ENCODE peak calls at places on chromosomes 1 and 21, in seven cellular contexts. X is trophoblast cell, L is IMR-90, N is neuronal stem cell, E is mesendoderm, C is H1, M is mesenchymal stem cell. P is an unnamed sample. For H3K4me1, the result is how much of the 10 kb centered on the place peaks cover.

GRCh38 chr1:184865831-184866230 is 108.5 kb downstream of the NIBAN1 start:
- DNase-seq in C (no peak), E (no peak), L (no peak), M (no peak), X (no peak), N (no peak), P (no peak)

GRCh38 chr1:12453400-12454343 is 164.3 kb downstream of the DHRS3 start:
- DNase-seq in X (peak), E (peak), L (no peak), N (no peak), C (no peak), M (no peak), P (no peak)

GRCh38 chr1:193301746-193302145 is 115.3 kb upstream of the B3GALT2 start:
- DNase-seq in M (no peak), L (no peak), C (no peak), N (no peak), X (no peak), E (no peak), P (no peak)

GRCh38 chr1:110726755-110727154 is 52.0 kb upstream of the KCNA3 start:
- DNase-seq in C (no peak), N (no peak), L (no peak), X (no peak), M (no peak), E (no peak), P (no peak)

GRCh38 chr21:31553461-31553860 is 106.0 kb upstream of the SOD1 start:
- DNase-seq in M (no peak), C (no peak), X (peak), E (no peak), N (no peak), L (no peak), P (no peak)

GRCh38 chr1:229674042-229674441 is 48.0 kb downstream of the URB2 start:
- DNase-seq in M (no peak), E (peak), C (no peak), X (no peak), N (no peak), L (no peak), P (no peak)

GRCh38 chr1:245797592-245798366 is 643.0 kb downstream of the KIF26B start:
- DNase-seq in C (no peak), L (no peak), N (peak), E (peak), X (peak), M (no peak), P (peak)

GRCh38 chr1:61839702-61840101 is 97.4 kb downstream of the PATJ start:
- DNase-seq in C (no peak), X (peak), N (no peak), E (no peak), L (peak), M (peak), P (no peak)

GRCh38 chr21:16116798-16117197 is 387.0 kb downstream of the USP25 start:
- DNase-seq in N (no peak), C (no peak), L (peak), M (no peak), X (peak), E (no peak), P (no peak)

GRCh38 chr1:218164930-218165686 is 120.0 kb upstream of the RRP15 start:
- DNase-seq in L (no peak), X (no peak), M (peak), C (peak), N (peak), E (peak), P (peak)

GRCh38 chr1:179591592-179592580 is at the start of gene TDRD5:
- DNase-seq in L (no peak), C (no peak), M (no peak), E (peak), N (no peak), X (peak), P (peak)

GRCh38 chr1:157774412-157774811 is 2.5 kb downstream of the FCRL2 start:
- DNase-seq in C (no peak), N (no peak), X (no peak), E (no peak), M (no peak), L (no peak), P (no peak)

GRCh38 chr1:169494343-169494742 is 8.6 kb upstream of the SLC19A2 start:
- DNase-seq in M (no peak), L (no peak), X (no peak), C (no peak), E (no peak), N (no peak), P (no peak)

GRCh38 chr1:156498447-156499193 is 2.0 kb downstream of the MEF2D start:
- DNase-seq in M (peak), N (no peak), L (peak), X (no peak), C (no peak), E (peak), P (no peak)

GRCh38 chr1:231039161-231040018 is 664 bp downstream of the FAM89A start:
- DNase-seq in E (peak), M (peak), X (peak), L (peak), N (peak), C (no peak), P (peak)

GRCh38 chr1:223210786-223211115 is 67.7 kb upstream of the TLR5 start:
- DNase-seq in X (no peak), M (no peak), L (no peak), C (no peak), E (no peak), N (no peak), P (no peak)

GRCh38 chr1:41394918-41395598 is 33.8 kb downstream of the FOXO6 start:
- DNase-seq in E (peak), C (peak), N (peak), X (no peak), M (peak), L (no peak), P (peak)

GRCh38 chr1:203216274-203217138 is 13.0 kb downstream of the CHIT1 start:
- DNase-seq in E (peak), L (peak), M (peak), N (peak), X (peak), C (peak), P (peak)

GRCh38 chr1:153626929-153627796 is at the start of gene S100A13:
- DNase-seq in E (peak), L (peak), N (peak), C (peak), M (peak), X (peak), P (peak)

GRCh38 chr21:44528634-44528995 is 11.4 kb downstream of the KRTAP10-1 start:
- DNase-seq in M (no peak), C (no peak), X (no peak), N (no peak), L (no peak), E (no peak), P (peak)

GRCh38 chr21:28979092-28979491 is 13.6 kb downstream of the LTN1 start:
- DNase-seq in M (no peak), N (no peak), C (no peak), L (no peak), X (no peak), E (no peak), P (no peak)

GRCh38 chr1:55893155-55893554 is 678.0 kb upstream of the USP24 start:
- DNase-seq in N (no peak), M (peak), C (no peak), X (peak), E (peak), L (peak), P (no peak)

GRCh38 chr1:203527013-203527412 is 33.1 kb downstream of the OPTC start:
- DNase-seq in M (no peak), C (no peak), E (no peak), L (no peak), X (no peak), N (no peak), P (no peak)

GRCh38 chr21:38955495-38955894 is 149.8 kb downstream of the ETS2 start:
- DNase-seq in N (no peak), X (no peak), C (no peak), E (no peak), M (peak), L (peak), P (no peak)

GRCh38 chr1:117565745-117566455 is 39.9 kb upstream of the TENT5C start:
- DNase-seq in X (no peak), M (no peak), N (no peak), E (no peak), L (no peak), C (no peak), P (no peak)

GRCh38 chr1:90386899-90387334 is 330.2 kb downstream of the BARHL2 start:
- DNase-seq in E (no peak), X (no peak), N (no peak), L (peak), M (no peak), C (no peak), P (no peak)

GRCh38 chr1:66278260-66279046 is 255.5 kb upstream of the SGIP1 start:
- DNase-seq in C (no peak), X (no peak), E (no peak), M (no peak), L (no peak), N (no peak), P (no peak)

GRCh38 chr1:172141351-172142000 is 279.0 kb upstream of the C1orf105 start:
- DNase-seq in C (no peak), E (no peak), X (no peak), M (peak), L (no peak), N (no peak), P (no peak)

GRCh38 chr1:10960954-10961833 is 51.3 kb upstream of the TARDBP start:
- DNase-seq in N (peak), E (peak), X (peak), C (peak), L (peak), M (peak), P (peak)

GRCh38 chr1:117060441-117061317 is 553 bp downstream of the TTF2 start:
- DNase-seq in L (peak), N (no peak), M (peak), X (peak), E (peak), C (no peak), P (no peak)

GRCh38 chr1:60848583-60849188 is 233.7 kb upstream of the NFIA start:
- DNase-seq in L (peak), M (peak), N (peak), E (peak), C (peak), X (peak), P (no peak)

GRCh38 chr1:173267453-173267945 is 60.4 kb upstream of the TNFSF4 start:
- DNase-seq in L (peak), N (no peak), M (peak), C (no peak), E (no peak), X (no peak), P (no peak)

GRCh38 chr1:75482951-75483350 is 128.0 kb downstream of the SLC44A5 start:
- DNase-seq in M (no peak), E (no peak), L (no peak), C (no peak), N (no peak), X (no peak), P (no peak)

GRCh38 chr1:109541102-109541501 is 1.4 kb downstream of the GPR61 start:
- DNase-seq in E (no peak), L (no peak), X (no peak), N (no peak), C (no peak), M (no peak), P (no peak)

GRCh38 chr1:109537450-109538178 is 2.1 kb upstream of the GPR61 start:
- DNase-seq in M (no peak), E (peak), X (no peak), C (no peak), N (no peak), L (no peak), P (no peak)

GRCh38 chr1:109535971-109536491 is 3.6 kb upstream of the GPR61 start:
- DNase-seq in X (no peak), M (no peak), E (peak), L (no peak), C (no peak), N (no peak), P (no peak)

GRCh38 chr1:109539676-109540075 is at the start of gene GPR61:
- DNase-seq in C (no peak), E (no peak), N (no peak), L (no peak), X (no peak), M (no peak), P (no peak)

GRCh38 chr1:109538827-109539555 is 681 bp upstream of the GPR61 start:
- DNase-seq in X (no peak), M (no peak), L (no peak), C (no peak), N (no peak), E (no peak), P (no peak)
- H3K4me1 ChIP-seq in X (under half), M (under half), L (under half), C (under half), N (under half), E (under half), P (under half)

DNA sequence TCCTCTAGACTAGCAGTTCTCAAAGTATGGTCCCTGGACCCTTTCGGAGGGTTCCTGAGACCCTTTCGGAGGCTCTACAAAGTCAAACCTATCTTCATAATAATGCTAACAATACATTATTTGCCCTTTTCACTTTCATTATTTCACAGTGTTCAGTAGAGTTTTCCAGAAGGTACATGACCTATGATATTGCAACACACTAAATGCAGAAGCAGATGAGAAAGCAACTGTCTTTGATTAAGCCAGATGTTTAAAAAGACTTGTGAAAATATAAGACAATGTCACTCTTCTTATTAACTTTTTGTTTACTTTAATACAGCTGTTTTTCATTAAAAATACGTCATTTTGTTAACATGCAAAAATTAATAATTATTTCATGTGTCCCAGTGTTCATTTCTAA is 5.8 kb downstream of the KCNJ10 start:
- DNase-seq in X (no peak), N (no peak), L (no peak), M (no peak), C (no peak), E (no peak), P (no peak)
- H2BK5ac ChIP-seq in X (no peak), N (no peak), L (no peak), M (no peak), C (no peak), E (no peak), P (no peak)

GRCh38 chr1:212354464-212354863 is 60.2 kb downstream of the PACC1 start:
- DNase-seq in C (no peak), X (no peak), L (no peak), M (no peak), E (no peak), N (no peak), P (no peak)
- H2BK120ac ChIP-seq in C (no peak), X (no peak), L (no peak), M (no peak), E (no peak), N (no peak), P (no peak)

GRCh38 chr1:151617995-151618394 is 6.1 kb downstream of the SNX27 start:
- DNase-seq in X (no peak), M (no peak), N (no peak), C (no peak), L (no peak), E (no peak), P (no peak)

GRCh38 chr1:151618470-151618869 is 6.6 kb downstream of the SNX27 start:
- DNase-seq in M (no peak), C (no peak), L (no peak), X (no peak), E (no peak), N (no peak), P (no peak)

GRCh38 chr1:151621351-151621750 is 9.5 kb downstream of the SNX27 start:
- DNase-seq in E (no peak), C (no peak), X (no peak), N (no peak), M (peak), L (no peak), P (no peak)

GRCh38 chr1:151620286-151620685 is 8.4 kb downstream of the SNX27 start:
- DNase-seq in M (peak), L (peak), E (no peak), N (no peak), C (no peak), X (no peak), P (no peak)

GRCh38 chr1:151619489-151620093 is 7.7 kb downstream of the SNX27 start:
- DNase-seq in L (peak), N (no peak), C (no peak), E (peak), X (no peak), M (peak), P (no peak)
- H3K4me1 ChIP-seq in L (under half), N (under half), C (under half), E (under half), X (under half), M (under half), P (under half)

P was measured in H9.